ENCODE peak calls at places on chromosome 1, in ten cellular contexts. X is GM23338, T is sigmoid colon, N is stomach, Y is upper lobe of left lung, W is transverse colon, O is spleen, M is SK-N-SH, D is HCT116, L is Panc1. R is an unnamed sample. For H3K36me3, the result is how much of the 10 kb centered on the place peaks cover.

GRCh38 chr1:192506741-192507155 is 68.8 kb upstream of the RGS1 start:
- DNase-seq in W (no peak), M (peak), O (no peak), Y (no peak), D (peak), T (no peak), X (peak), L (no peak), N (no peak), R (no peak)

GRCh38 chr1:12527564-12527963 is 90.4 kb downstream of the DHRS3 start:
- DNase-seq in X (no peak), N (peak), Y (no peak), O (no peak), D (no peak), L (no peak), T (peak), M (no peak), W (no peak), R (no peak)

GRCh38 chr1:152188673-152189591 is 29.9 kb upstream of the RPTN start:
- DNase-seq in O (peak), T (peak), M (peak), D (no peak), N (peak), X (peak), L (peak), W (peak), Y (peak), R (peak)

GRCh38 chr1:99808391-99809115 is 41.6 kb upstream of the AGL start:
- DNase-seq in W (peak), O (no peak), Y (no peak), M (peak), D (peak), X (peak), N (no peak), T (peak), L (peak), R (no peak)

GRCh38 chr1:226751214-226751613 is 12.1 kb upstream of the ITPKB start:
- DNase-seq in W (no peak), L (no peak), N (no peak), M (no peak), D (no peak), O (no peak), Y (no peak), X (no peak), T (no peak), R (no peak)

GRCh38 chr1:42322577-42322976 is 12.5 kb downstream of the FOXJ3 start:
- DNase-seq in X (no peak), D (no peak), Y (no peak), M (no peak), W (no peak), O (no peak), N (no peak), L (no peak), T (no peak), R (no peak)

GRCh38 chr1:155893389-155894142 is 17.6 kb downstream of the RIT1 start:
- DNase-seq in T (no peak), L (peak), Y (no peak), D (peak), M (no peak), O (no peak), X (no peak), N (no peak), W (no peak), R (no peak)

GRCh38 chr1:97212671-97213070 is 491.1 kb downstream of the PTBP2 start:
- DNase-seq in N (no peak), T (no peak), M (no peak), Y (no peak), X (no peak), W (no peak), O (no peak), D (no peak), L (no peak), R (no peak)

GRCh38 chr1:1033731-1034437 is 14.0 kb downstream of the AGRN start:
- DNase-seq in T (no peak), N (no peak), M (peak), L (no peak), O (no peak), W (no peak), D (no peak), Y (no peak), X (peak), R (no peak)

GRCh38 chr1:237124856-237125462 is 83.0 kb downstream of the RYR2 start:
- DNase-seq in D (peak), X (peak), N (no peak), O (no peak), T (no peak), L (no peak), M (peak), W (no peak), Y (no peak), R (no peak)
- TF ChIP-seq CTCF in D (peak), X (peak), N (no peak), O (no peak), T (no peak), L (peak), M (peak), W (no peak), Y (no peak), R (no peak)

DNA sequence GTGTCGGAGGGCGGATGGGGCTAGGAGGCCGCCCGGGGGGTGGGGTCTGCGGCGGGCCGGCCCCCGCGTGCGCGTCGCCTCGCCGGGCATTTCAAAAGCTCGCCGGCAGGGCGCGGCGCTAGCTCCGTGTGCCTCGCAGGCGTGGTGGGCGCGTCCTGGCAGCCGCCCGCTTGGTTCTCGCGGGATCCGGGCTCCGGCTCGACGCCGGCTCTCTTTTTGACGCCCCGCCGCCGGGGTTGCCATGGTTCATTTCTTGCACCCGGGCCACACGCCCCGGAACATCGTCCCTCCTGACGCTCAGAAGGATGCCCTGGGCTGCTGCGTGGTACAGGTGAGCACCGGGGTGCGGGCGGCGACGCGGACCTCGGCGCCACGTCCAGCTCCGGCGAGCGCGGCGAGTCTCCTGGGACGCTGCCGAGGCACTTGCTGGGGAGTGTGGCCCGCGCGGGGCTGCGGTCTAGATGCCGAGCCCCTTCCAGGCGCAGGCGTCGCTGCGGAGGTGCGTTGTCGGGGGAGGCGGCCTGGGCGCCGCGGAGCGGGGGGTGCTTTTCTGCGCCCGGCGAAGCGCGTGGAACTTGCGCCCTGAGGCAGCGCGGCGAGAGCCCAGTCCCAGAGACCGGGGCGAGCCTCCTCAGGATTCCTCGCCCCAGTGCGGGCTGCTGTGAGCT is at the start of gene ZYG11A:
- DNase-seq in N (peak), O (peak), M (peak), T (no peak), W (peak), Y (peak), X (peak), D (no peak), L (no peak), R (no peak)
- TF ChIP-seq POLR2AphosphoS5 in N (no peak), O (peak), M (no peak), T (no peak), W (no peak), Y (no peak), X (no peak), D (no peak), L (no peak), R (no peak)

GRCh38 chr1:77716065-77716464 is 33.6 kb upstream of the ZZZ3 start:
- DNase-seq in Y (no peak), D (no peak), W (no peak), O (no peak), M (no peak), L (no peak), N (no peak), X (no peak), T (no peak), R (no peak)

DNA sequence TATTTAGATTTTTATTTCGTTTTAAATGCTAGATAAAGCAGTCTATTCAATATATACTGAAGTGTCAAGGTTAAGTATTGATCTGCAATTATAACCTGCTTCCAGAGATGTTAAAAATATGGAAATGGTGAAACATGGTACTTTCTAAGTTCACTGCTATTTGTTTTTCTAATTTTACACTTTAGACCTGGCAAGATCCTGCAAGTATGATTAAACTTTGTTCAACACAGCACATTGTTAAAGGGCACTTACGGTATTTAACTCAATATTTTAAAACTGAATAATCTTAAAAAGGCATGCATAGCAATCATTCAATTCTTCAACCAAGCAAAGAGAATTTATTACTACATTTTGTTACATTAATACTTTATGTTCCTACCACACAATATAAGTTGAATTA is 35.7 kb upstream of the ZZZ3 start:
- DNase-seq in L (no peak), T (no peak), D (no peak), N (no peak), M (no peak), O (no peak), W (no peak), Y (no peak), X (no peak), R (no peak)
- H3K36me3 ChIP-seq in L (under half), T (under half), D (under half), N (half or more), M (half or more), O (half or more), W (under half), Y (half or more), X (under half), R (under half)

DNA sequence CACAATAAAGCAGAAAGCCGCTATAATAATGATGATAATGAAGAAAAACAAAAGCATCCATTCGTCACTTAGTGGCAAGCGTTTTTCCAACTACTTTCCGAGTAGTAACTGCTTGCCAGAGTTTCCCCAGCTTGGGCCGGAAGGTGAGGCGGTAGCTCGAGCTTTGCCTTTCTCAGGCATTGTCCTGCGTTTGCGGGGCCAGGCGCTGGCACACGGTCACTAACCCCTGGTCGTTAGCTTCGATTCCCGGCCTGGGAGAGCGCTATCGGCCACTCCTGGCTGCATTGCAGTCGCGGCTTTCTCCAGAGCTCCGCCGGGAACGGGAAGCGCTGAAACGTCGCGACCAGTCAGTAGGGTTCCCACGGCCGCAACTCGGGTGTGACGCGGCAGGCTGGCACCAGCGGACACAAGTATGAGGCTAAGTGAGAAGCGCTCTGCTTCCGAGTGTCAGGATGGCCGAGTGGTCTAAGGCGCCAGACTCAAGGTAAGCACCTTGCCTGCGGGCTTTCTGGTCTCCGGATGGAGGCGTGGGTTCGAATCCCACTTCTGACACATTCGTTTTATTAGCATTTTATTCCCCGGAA is 14.6 kb upstream of the ZNF692 start:
- DNase-seq in O (peak), L (peak), M (peak), T (peak), Y (peak), W (peak), N (peak), X (peak), D (peak), R (peak)
- TF ChIP-seq CTCF in O (peak), L (no peak), M (no peak), T (no peak), Y (no peak), W (no peak), N (peak), X (peak), D (no peak), R (no peak)

DNA sequence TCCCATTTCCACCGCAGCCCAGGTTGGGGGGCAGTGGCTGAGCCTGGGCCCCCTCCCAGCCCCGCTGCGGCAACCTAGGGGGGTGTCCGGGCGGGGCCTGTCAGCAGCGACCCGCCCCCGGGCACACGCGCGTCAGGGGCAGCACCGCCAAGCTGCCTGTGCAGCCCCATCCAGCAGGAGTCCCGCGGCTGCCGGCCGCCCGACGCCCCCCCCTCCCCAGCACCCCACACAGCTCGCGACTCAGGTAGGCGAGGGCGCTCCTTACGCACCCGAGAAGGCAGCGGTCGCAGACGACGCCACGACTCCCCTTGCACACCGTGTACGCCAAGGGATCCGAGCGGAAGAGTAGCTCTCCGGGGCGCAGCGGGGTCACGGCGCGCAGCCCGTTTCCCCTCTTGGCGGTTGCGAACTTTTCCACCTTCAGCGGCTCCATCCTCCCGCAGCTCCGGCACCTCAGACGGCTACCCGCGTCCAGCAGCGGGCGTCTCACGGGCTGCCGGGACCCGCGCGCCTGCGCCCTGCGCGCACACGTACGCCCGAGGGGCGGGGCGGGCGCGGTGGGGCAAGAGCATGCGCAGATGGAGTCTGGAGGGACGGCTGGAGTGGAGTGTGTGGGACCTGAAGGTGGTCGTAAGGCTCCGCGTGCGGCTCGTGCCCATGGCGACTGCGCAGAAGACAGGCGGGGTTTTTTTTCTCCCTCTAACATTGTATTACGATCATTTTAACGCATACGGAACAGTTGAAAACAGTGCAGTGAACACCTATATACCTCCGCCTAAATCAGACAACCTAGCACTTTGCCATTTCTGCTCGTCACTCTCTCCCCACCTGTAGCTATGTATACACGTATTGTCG is at the start of gene SMYD3:
- DNase-seq in N (peak), Y (peak), M (peak), D (peak), X (peak), T (peak), W (peak), L (no peak), O (peak), R (no peak)
- TF ChIP-seq POLR2AphosphoS5 in N (peak), Y (no peak), M (peak), D (peak), X (peak), T (peak), W (peak), L (peak), O (peak), R (no peak)

DNA sequence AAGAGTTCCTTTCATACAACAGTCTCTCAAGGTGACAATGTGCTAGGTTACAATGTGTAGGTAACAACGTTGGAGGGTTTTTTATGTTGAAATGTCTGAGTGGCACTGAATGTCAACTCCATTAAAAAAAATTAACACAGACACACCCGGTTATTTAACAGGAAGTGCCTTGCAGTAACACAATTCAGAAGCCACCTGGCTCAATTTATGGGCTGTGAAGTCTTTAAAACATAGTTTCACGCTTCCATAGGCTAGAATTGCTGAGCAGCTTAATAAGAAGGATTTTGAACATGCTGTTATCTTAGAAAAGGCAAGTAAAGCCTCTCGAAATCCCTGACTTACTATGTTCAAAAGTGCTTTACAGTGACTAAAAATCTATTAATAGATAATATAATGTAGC is 19.7 kb downstream of the SRSF4 start:
- DNase-seq in T (no peak), W (no peak), N (no peak), Y (no peak), D (no peak), X (no peak), M (no peak), L (no peak), O (no peak), R (no peak)
- H3K36me3 ChIP-seq in T (under half), W (under half), N (half or more), Y (under half), D (under half), X (under half), M (half or more), L (under half), O (half or more), R (under half)

GRCh38 chr1:231313661-231314060 is 24.0 kb downstream of the EXOC8 start:
- DNase-seq in X (no peak), D (no peak), N (no peak), L (no peak), Y (no peak), W (no peak), M (no peak), O (no peak), T (no peak), R (no peak)
- TF ChIP-seq CTCF in X (no peak), D (no peak), N (no peak), L (no peak), Y (no peak), W (no peak), M (no peak), O (no peak), T (no peak), R (no peak)

R was measured in breast epithelium.